ENCODE peak calls at places on chromosomes 6 and 20, in four cellular contexts. C is H9, P is IMR-90, Y is H1. I is an unnamed sample.
A peak's percentile ranks its signal among the peaks of the same experiment; 100 is the strongest.

GRCh38 chr20:13995841-13996240 is 525 bp downstream of the MACROD2 start:
- DNase-seq in C (peak; percentile 48), P (no peak), Y (no peak), I (peak; percentile 22)

GRCh38 chr20:11845311-11845710 is 72.4 kb upstream of the BTBD3 start:
- DNase-seq in C (no peak), P (peak; percentile 48), Y (no peak), I (peak; percentile 39)

GRCh38 chr20:12072945-12073245 is 155.2 kb downstream of the BTBD3 start:
- DNase-seq in C (no peak), P (peak; percentile 22), Y (no peak), I (no peak)

GRCh38 chr6:133741375-133741861 is 147.5 kb upstream of the TCF21 start:
- DNase-seq in C (no peak), P (peak; percentile 13), Y (no peak), I (peak; percentile 24)

GRCh38 chr20:4780245-4780644 is 58.5 kb downstream of the PRND start:
- DNase-seq in C (no peak), P (no peak), Y (no peak), I (no peak)

GRCh38 chr6:107272246-107272645 is 156.9 kb upstream of the BEND3 start:
- DNase-seq in C (no peak), P (no peak), Y (no peak), I (peak; percentile 24)

GRCh38 chr6:87919001-87919400 is 128.6 kb upstream of the SPACA1 start:
- DNase-seq in C (no peak), P (no peak), Y (no peak), I (no peak)

GRCh38 chr20:6053064-6053775 is 640 bp downstream of the LRRN4 start:
- DNase-seq in C (no peak), P (no peak), Y (no peak), I (peak; percentile 45)

GRCh38 chr6:25968769-25969168 is 6.2 kb downstream of the TRIM38 start:
- DNase-seq in C (no peak), P (peak; percentile 17), Y (no peak), I (no peak)

GRCh38 chr6:15484115-15484514 is 178.7 kb downstream of the DTNBP1 start:
- DNase-seq in C (no peak), P (no peak), Y (no peak), I (no peak)

GRCh38 chr6:107613980-107614379 is 124.1 kb downstream of the SOBP start:
- DNase-seq in C (no peak), P (no peak), Y (no peak), I (no peak)

GRCh38 chr6:41917528-41917927 is 3.4 kb downstream of the MED20 start:
- DNase-seq in C (no peak), P (peak; percentile 96), Y (no peak), I (peak; percentile 85)

GRCh38 chr6:45436544-45437440 is 59.1 kb upstream of the SUPT3H start:
- DNase-seq in C (no peak), P (peak; percentile 89), Y (no peak), I (peak; percentile 41)

GRCh38 chr6:121711472-121711871 is 276.0 kb downstream of the GJA1 start:
- DNase-seq in C (no peak), P (no peak), Y (no peak), I (no peak)
- H3K4me1 ChIP-seq in C (no peaks in the 10 kb centered on the region), P (no peaks in the 10 kb centered on the region), Y (no peaks in the 10 kb centered on the region), I (no peaks in the 10 kb centered on the region)

DNA sequence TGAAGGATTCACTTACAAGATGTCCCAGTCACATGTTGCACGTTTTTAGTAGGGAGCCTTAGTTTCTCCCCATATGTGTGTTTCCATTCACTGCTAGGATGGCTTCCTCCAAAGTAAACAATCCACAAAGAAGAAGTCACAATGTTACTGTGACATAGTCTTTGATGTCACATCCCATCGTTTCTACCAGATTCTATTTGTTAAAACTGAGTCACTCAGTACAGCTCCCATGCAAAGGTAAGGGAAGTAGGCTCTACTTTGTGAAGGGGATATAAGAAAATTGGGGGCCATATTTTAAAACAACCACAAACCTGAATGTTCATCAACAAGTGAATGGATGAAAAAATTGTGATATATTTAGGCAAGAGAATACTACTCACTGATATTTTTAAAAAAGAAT is at the start of the genes OR11A1 and OR2H1:
- DNase-seq in C (no peak), P (no peak), Y (no peak), I (no peak)
- H2BK120ac ChIP-seq in C (no peak within 1 kb of the TSS), P (no peak within 1 kb of the TSS), Y (no peak within 1 kb of the TSS), I (no peak within 1 kb of the TSS)

GRCh38 chr6:44004136-44004535 is 123.1 kb downstream of the MRPL14 start:
- DNase-seq in C (no peak), P (no peak), Y (no peak), I (peak; percentile 53)

GRCh38 chr6:44003345-44004061 is 123.7 kb downstream of the MRPL14 start:
- DNase-seq in C (peak; percentile 59), P (no peak), Y (no peak), I (peak; percentile 81)

GRCh38 chr6:44005507-44005903 is 121.7 kb downstream of the MRPL14 start:
- DNase-seq in C (no peak), P (no peak), Y (no peak), I (no peak)

GRCh38 chr6:44006123-44006871 is 121.0 kb downstream of the MRPL14 start:
- DNase-seq in C (no peak), P (peak; percentile 59), Y (no peak), I (no peak)

GRCh38 chr6:44004625-44005506 is 122.4 kb downstream of the MRPL14 start:
- DNase-seq in C (no peak), P (peak; percentile 33), Y (no peak), I (no peak)
- H3K56ac ChIP-seq in C (no peak overlapping the region), P (no peak overlapping the region), Y (no peak overlapping the region), I (peak overlapping the region; percentile 84)

GRCh38 chr6:113596907-113597583 is 260.1 kb upstream of the MARCKS start:
- DNase-seq in C (no peak), P (peak; percentile 63), Y (no peak), I (no peak)
- H3K4me1 ChIP-seq in C (peaks cover 15% of the 10 kb centered on the region), P (peaks cover 16% of the 10 kb centered on the region), Y (peaks cover 9% of the 10 kb centered on the region), I (no peaks in the 10 kb centered on the region)

GRCh38 chr6:34695729-34696188 is 808 bp downstream of the ILRUN start:
- DNase-seq in C (no peak), P (no peak), Y (no peak), I (no peak)
- H2BK120ac ChIP-seq in C (no peak overlapping the region), P (peak overlapping the region; percentile 59), Y (no peak overlapping the region), I (no peak overlapping the region)

DNA sequence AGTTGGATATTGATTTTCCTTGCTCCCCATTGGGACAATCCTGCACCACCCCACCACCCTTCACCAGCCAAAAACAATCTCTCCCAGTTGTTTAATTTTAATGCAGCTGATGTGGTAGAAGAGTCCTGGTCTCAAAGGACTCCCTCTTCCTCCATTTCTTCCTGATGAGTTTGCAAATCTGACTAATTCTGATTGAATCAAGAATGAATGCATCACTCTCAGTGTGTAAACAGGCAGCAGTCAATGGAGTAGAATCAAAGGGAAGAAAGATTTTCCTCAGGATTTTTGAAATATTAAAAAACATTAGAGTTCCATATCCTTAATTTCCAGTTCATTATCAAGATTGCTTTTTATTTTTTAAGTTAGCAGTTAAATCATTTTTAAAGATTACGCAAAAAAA is 54.0 kb downstream of the PLG start:
- DNase-seq in C (no peak), P (no peak), Y (no peak), I (no peak)
- H3K56ac ChIP-seq in C (no peak overlapping the region), P (no peak overlapping the region), Y (no peak overlapping the region), I (no peak overlapping the region)

I was measured in mesendoderm.